ENCODE peak calls at places on chromosome 3, in seven cellular contexts. S is tibial artery; I is astrocyte; U is CD8-positive, alpha-beta T cell; V is uterus; N is astrocyte of the spinal cord; T is dorsolateral prefrontal cortex. M is an unnamed sample.

GRCh38 chr3:74535281-74535680 is 79.2 kb downstream of the CNTN3 start:
- DNase-seq in V (no peak), I (no peak), S (no peak), N (no peak), T (no peak), U (no peak), M (no peak)

GRCh38 chr3:110430146-110430545 is 641.5 kb upstream of the NECTIN3 start:
- DNase-seq in I (peak; percentile 27), N (peak; percentile 14), S (no peak), V (no peak), T (no peak), U (no peak), M (no peak)

GRCh38 chr3:133572158-133573053 is 1.1 kb upstream of the CDV3 start:
- DNase-seq in U (no peak), S (no peak), I (no peak), N (no peak), T (no peak), V (no peak), M (no peak)

GRCh38 chr3:125207949-125208568 is 4.5 kb downstream of the SLC12A8 start:
- DNase-seq in U (no peak), I (no peak), T (no peak), N (no peak), S (no peak), V (no peak), M (no peak)

GRCh38 chr3:140164922-140165590 is 230.1 kb downstream of the CLSTN2 start:
- DNase-seq in N (no peak), I (peak; percentile 29), V (no peak), T (no peak), U (no peak), S (no peak), M (no peak)

GRCh38 chr3:191473766-191474198 is 12.8 kb downstream of the PYDC2 start:
- DNase-seq in S (no peak), N (no peak), T (no peak), U (no peak), I (no peak), V (no peak), M (no peak)

GRCh38 chr3:32814371-32814770 is 3.4 kb upstream of the TRIM71 start:
- DNase-seq in V (no peak), S (no peak), I (no peak), T (no peak), U (no peak), N (no peak), M (no peak)

GRCh38 chr3:99128205-99128604 is 226.7 kb upstream of the DCBLD2 start:
- DNase-seq in T (no peak), U (no peak), I (peak; percentile 52), V (no peak), N (peak; percentile 13), S (no peak), M (no peak)

GRCh38 chr3:127970966-127971592 is 56.0 kb downstream of the KBTBD12 start:
- DNase-seq in N (peak; percentile 61), S (peak; percentile 31), T (no peak), V (no peak), I (peak; percentile 20), U (no peak), M (no peak)

GRCh38 chr3:5197470-5198312 is 10.2 kb downstream of the EDEM1 start:
- DNase-seq in I (peak; percentile 26), S (no peak), N (peak; percentile 62), V (no peak), T (no peak), U (no peak), M (no peak)

GRCh38 chr3:128846501-128846900 is 32.9 kb upstream of the ACAD9 start:
- DNase-seq in S (no peak), I (no peak), T (no peak), V (no peak), U (no peak), N (no peak), M (no peak)

GRCh38 chr3:88113311-88114162 is 36.2 kb upstream of the C3orf38 start:
- DNase-seq in N (peak; percentile 75), V (peak; percentile 18), I (peak; percentile 42), T (no peak), U (peak; percentile 6), S (peak; percentile 62), M (peak; percentile 65)

GRCh38 chr3:15315003-15315402 is 17.4 kb downstream of the SH3BP5 start:
- DNase-seq in S (peak; percentile 66), T (no peak), V (no peak), I (peak; percentile 88), U (no peak), N (no peak), M (no peak)

GRCh38 chr3:192082733-192083660 is 622.0 kb downstream of the PYDC2 start:
- DNase-seq in I (no peak), T (no peak), U (no peak), V (no peak), N (no peak), S (no peak), M (no peak)

GRCh38 chr3:122589297-122589696 is 11.8 kb downstream of the PARP15 start:
- DNase-seq in V (no peak), I (no peak), U (no peak), N (no peak), S (no peak), T (no peak), M (no peak)

GRCh38 chr3:131299836-131300235 is 81.7 kb upstream of the NUDT16 start:
- DNase-seq in N (no peak), I (peak; percentile 2), T (no peak), U (no peak), V (no peak), S (no peak), M (no peak)

DNA sequence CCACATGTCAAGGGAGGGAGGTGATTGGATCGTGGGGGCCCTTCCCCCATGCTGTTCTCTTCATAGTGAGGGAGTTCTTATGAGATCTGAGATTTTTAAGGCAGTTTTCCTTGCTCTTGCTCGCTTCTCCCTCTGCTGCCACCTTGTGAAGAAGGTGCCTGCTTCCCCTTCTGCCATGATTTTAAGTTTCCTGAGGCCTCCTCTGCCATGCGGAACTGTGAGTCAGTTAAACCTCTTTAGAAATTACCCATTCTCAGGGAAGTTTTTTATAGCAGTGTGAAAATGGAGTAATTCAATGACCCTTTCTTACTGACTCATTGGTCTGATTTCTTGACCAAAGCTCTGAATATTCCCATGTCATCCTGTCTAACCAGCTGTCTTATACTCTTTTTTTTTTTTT is 484.4 kb upstream of the TPRG1 start:
- DNase-seq in U (no peak), N (peak; percentile 83), V (no peak), I (peak; percentile 85), T (no peak), S (no peak), M (no peak)
- TF ChIP-seq CTCF in U (no peak), N (peak; percentile 47), V (no peak), I (peak; percentile 36), T (no peak), S (no peak), M (no peak)

GRCh38 chr3:112260563-112260962 is 33.5 kb downstream of the SLC9C1 start:
- DNase-seq in U (no peak), T (no peak), N (no peak), V (no peak), I (no peak), S (no peak), M (no peak)
- TF ChIP-seq CTCF in U (no peak), T (no peak), N (no peak), V (no peak), I (no peak), S (no peak), M (no peak)

GRCh38 chr3:47282424-47283192 is at the start of the genes KIF9 and KLHL18:
- DNase-seq in S (peak; percentile 94), V (peak; percentile 91), I (peak; percentile 90), N (peak; percentile 96), U (peak; percentile 92), T (peak; percentile 95), M (peak; percentile 84)
- TF ChIP-seq CTCF in S (peak; percentile 4), V (no peak), I (no peak), N (no peak), U (no peak), T (no peak), M (no peak)

DNA sequence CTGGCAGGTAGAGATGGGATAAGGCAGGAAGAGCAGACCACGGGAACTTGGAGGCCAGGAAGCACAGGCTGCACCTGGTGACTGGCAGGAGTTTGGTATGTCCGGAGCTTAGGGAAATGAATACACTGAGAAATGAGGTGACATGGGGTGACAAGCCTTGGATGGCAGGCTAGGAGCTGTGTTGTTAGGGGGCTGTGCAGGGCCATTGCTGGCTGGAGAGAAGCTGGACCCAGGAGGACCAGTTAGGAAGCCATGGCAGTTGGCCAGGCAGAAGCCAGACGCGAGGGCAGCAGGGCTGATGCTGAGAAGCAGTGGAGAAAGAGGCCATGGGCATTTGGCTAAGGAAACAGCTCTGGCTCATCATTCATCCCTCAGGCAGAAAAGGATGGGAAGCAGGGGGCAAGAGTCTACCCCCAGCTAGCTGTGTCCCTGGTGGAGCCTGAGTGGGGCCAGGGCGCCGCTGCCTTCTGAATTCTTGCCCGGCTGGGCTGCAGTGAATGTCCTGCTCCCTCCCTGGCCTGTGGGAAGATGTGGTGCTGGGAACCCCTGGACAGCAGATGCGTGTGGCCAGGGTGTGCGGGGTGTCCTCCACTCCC is 255.8 kb downstream of the FAM43A start:
- DNase-seq in U (no peak), T (no peak), S (no peak), I (no peak), V (no peak), N (no peak), M (no peak)
- TF ChIP-seq CTCF in U (no peak), T (no peak), S (no peak), I (no peak), V (no peak), N (no peak), M (no peak)

DNA sequence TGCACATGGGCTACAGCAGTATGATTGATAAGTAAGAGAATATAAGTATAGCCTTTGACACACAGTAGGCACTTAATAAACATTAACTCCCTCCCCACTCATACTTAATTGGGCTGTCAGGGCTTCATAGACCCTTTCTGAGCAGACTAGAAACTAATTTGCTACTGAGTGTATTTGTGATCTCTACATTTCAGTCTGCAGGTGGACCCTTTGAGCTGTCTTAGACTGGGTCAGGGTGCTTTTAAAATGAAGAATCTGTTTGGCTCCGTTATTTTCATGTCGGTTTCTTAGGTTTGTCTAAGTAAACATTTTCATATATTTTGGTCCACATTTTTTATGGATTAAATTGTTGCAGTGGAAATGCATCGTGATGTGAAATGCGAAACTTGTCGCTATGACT is 50.3 kb upstream of the SELENOK start:
- DNase-seq in V (no peak), S (no peak), N (no peak), T (no peak), U (no peak), I (no peak), M (no peak)
- TF ChIP-seq CTCF in V (no peak), S (no peak), N (no peak), T (no peak), U (no peak), I (no peak), M (no peak)

GRCh38 chr3:188834349-188834748 is 337.4 kb upstream of the TPRG1 start:
- DNase-seq in T (no peak), S (no peak), U (no peak), I (no peak), N (no peak), V (no peak), M (no peak)
- TF ChIP-seq CTCF in T (no peak), S (no peak), U (no peak), I (no peak), N (no peak), V (no peak), M (no peak)

M was measured in neural crest cell.